ENCODE peak calls at places on chromosome 5, in ten cellular contexts. T is GM12878, K is K562, M is breast epithelium, S is HCT116, Z is spleen, X is endothelial cell of umbilical vein, H is sigmoid colon, J is HepG2, C is transverse colon. U is an unnamed sample.

GRCh38 chr5:56641635-56642255 is 173.6 kb upstream of the MAP3K1 start:
- DNase-seq in T (no peak), K (no peak), M (no peak), S (no peak), Z (no peak), X (peak; percentile 37), H (no peak), J (no peak), C (no peak), U (no peak)

GRCh38 chr5:107467137-107467932 is 203.4 kb downstream of the EFNA5 start:
- DNase-seq in T (no peak), K (no peak), M (no peak), S (no peak), Z (no peak), X (peak; percentile 95), H (no peak), J (no peak), C (peak; percentile 46), U (no peak)

GRCh38 chr5:27020965-27021364 is 17.4 kb downstream of the CDH9 start:
- DNase-seq in T (no peak), K (no peak), M (no peak), S (no peak), Z (no peak), X (no peak), H (no peak), J (peak; percentile 2), C (no peak), U (no peak)

GRCh38 chr5:141484499-141485304 is at the start of gene PCDHGC4:
- DNase-seq in T (no peak), K (no peak), M (no peak), S (no peak), Z (no peak), X (peak; percentile 60), H (no peak), J (no peak), C (no peak), U (no peak)

GRCh38 chr5:151480859-151481258 is 33.5 kb downstream of the SLC36A1 start:
- DNase-seq in T (no peak), K (no peak), M (no peak), S (no peak), Z (no peak), X (no peak), H (no peak), J (no peak), C (no peak), U (no peak)

GRCh38 chr5:168917947-168918600 is 338.9 kb upstream of the PANK3 start:
- DNase-seq in T (no peak), K (no peak), M (no peak), S (no peak), Z (no peak), X (no peak), H (no peak), J (no peak), C (no peak), U (no peak)

GRCh38 chr5:38423536-38424178 is 132.8 kb downstream of the LIFR start:
- DNase-seq in T (no peak), K (no peak), M (no peak), S (no peak), Z (no peak), X (no peak), H (no peak), J (no peak), C (no peak), U (no peak)

GRCh38 chr5:77923666-77924065 is 147.5 kb upstream of the TBCA start:
- DNase-seq in T (no peak), K (no peak), M (no peak), S (no peak), Z (no peak), X (no peak), H (no peak), J (no peak), C (no peak), U (no peak)

GRCh38 chr5:80655231-80655784 is 525 bp upstream of the DHFR start:
- DNase-seq in T (no peak), K (no peak), M (no peak), S (no peak), Z (no peak), X (no peak), H (no peak), J (peak; percentile 11), C (no peak), U (no peak)

GRCh38 chr5:170523129-170523497 is 19.3 kb downstream of the KCNIP1 start:
- DNase-seq in T (no peak), K (no peak), M (no peak), S (no peak), Z (no peak), X (no peak), H (no peak), J (no peak), C (no peak), U (no peak)

GRCh38 chr5:424259-425110 is 18.5 kb upstream of the EXOC3 start:
- DNase-seq in T (peak; percentile 82), K (no peak), M (no peak), S (no peak), Z (peak; percentile 74), X (no peak), H (peak; percentile 40), J (no peak), C (no peak), U (no peak)

GRCh38 chr5:176734756-176735342 is 75.5 kb upstream of the UNC5A start:
- DNase-seq in T (no peak), K (no peak), M (peak; percentile 30), S (no peak), Z (peak; percentile 18), X (no peak), H (peak; percentile 52), J (no peak), C (no peak), U (no peak)

GRCh38 chr5:114953559-114953958 is 216.1 kb downstream of the TRIM36 start:
- DNase-seq in T (no peak), K (no peak), M (no peak), S (no peak), Z (no peak), X (no peak), H (no peak), J (no peak), C (no peak), U (no peak)

GRCh38 chr5:135473956-135474670 is 22.0 kb upstream of the TIFAB start:
- DNase-seq in T (no peak), K (no peak), M (peak; percentile 24), S (no peak), Z (peak; percentile 63), X (no peak), H (peak; percentile 37), J (no peak), C (no peak), U (no peak)

DNA sequence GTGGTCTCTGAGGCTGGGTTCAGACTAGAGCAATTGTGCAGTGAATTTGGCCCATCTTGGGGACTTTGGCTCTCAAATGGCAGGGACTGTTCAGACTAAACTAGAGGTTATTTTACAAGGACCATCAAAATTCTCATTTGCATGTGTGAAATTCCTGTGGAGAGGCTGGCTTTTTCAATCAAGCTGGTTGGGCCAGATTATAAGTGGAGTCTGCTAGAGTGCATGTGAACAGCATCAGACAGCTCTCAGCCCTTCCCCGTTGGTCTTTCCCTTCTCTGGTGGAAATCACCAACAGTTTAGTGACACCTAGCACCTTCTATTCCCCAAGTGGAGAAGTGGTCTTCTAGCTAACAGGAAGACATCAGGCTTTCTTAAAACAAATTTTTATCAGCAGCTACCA is 301.3 kb downstream of the CWC27 start:
- DNase-seq in T (no peak), K (no peak), M (no peak), S (no peak), Z (no peak), X (no peak), H (no peak), J (no peak), C (no peak), U (no peak)
- H3K27ac ChIP-seq in T (peak overlapping the region; percentile 3), K (no peak overlapping the region), M (no peak overlapping the region), S (no peak overlapping the region), Z (no peak overlapping the region), X (no peak overlapping the region), H (no peak overlapping the region), J (no peak overlapping the region), C (no peak overlapping the region), U (no peak overlapping the region)

DNA sequence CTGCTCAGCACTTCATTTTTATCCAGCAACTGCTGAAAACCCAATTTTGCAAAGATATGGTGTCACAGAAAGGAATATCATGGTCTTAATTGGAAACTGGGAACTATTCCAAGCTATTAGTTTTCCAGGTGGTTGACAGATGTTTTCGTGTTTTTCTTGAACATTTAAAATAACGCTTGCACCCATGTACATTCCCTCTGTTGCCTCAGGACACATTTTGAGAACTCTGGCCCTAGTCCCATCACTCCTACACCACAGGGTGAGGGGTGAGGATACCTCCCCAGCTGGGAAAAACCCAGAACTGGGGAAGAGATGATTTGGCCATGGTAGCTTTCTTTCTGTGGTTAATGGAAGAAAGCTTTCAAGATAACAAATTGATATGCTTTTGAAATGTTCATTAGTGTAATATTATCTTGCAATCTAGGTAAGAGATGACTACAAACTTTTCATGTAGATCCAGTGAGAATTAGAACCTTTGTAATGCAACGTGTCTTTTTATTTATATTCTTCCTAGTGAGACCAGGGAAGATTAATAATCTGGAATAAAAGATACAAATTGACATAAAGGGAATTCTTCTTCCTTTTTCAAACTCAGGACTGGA is 627.0 kb downstream of the RAB3C start:
- DNase-seq in T (no peak), K (no peak), M (no peak), S (no peak), Z (no peak), X (no peak), H (no peak), J (no peak), C (no peak), U (no peak)
- TF ChIP-seq POLR2AphosphoS5 in T (no peak), K (no peak), M (no peak), S (no peak), Z (no peak), X (no peak), H (no peak), J (no peak), C (no peak), U (no peak)

DNA sequence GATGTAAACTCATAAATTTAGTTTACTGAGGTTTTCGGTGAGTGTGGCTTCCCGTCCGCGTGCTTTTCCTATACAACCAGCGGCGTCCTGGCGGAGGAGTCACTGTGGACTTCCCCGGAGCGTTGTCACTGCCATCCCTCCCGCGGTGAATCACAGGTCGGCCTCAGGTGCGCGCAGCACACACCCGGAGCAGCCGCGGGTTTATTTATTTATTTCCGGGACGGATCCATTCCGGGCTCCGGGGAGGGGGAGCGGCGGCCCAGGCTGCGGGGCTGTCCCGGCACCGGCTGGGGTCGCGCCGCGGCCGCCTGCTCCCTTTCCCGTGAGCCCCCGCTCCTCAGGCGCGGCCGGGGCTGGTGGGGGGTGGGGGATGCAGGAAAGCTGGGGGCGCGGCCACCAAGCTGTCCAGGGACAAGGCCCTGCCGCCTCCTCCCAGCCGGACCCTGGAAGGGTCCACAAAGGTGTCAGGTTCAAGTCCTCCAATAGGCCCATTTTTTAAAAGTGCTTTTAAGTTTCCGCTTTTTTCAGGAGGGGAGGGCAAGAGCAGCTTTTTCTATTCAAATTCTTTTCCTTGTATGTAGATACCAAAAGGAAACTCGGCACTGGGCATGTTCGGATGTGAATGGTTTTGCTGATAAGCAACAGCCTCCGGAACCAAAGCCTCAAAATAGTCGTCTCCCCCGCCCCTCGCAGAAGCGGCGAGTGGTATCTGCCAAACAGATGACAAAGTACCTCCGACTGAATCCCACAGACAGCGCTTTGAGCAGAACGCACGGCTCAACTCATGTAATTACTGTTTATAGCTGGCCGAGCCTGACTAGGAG is 192.5 kb downstream of the CD180 start:
- DNase-seq in T (peak; percentile 9), K (peak; percentile 79), M (peak; percentile 88), S (peak; percentile 53), Z (peak; percentile 91), X (peak; percentile 99), H (peak; percentile 90), J (peak; percentile 96), C (peak; percentile 92), U (peak; percentile 88)
- TF ChIP-seq POLR2A in T (no peak), K (peak; percentile 59), M (peak; percentile 28), S (no peak), Z (no peak), X (peak; percentile 95), H (peak; percentile 49), J (peak; percentile 85), C (peak; percentile 79), U (no peak)

GRCh38 chr5:97840643-97841042 is 657.6 kb upstream of the RIOK2 start:
- DNase-seq in T (no peak), K (no peak), M (no peak), S (no peak), Z (no peak), X (peak; percentile 82), H (no peak), J (no peak), C (no peak), U (no peak)
- H3K27ac ChIP-seq in T (no peak overlapping the region), K (no peak overlapping the region), M (no peak overlapping the region), S (no peak overlapping the region), Z (no peak overlapping the region), X (peak overlapping the region; percentile 92), H (no peak overlapping the region), J (no peak overlapping the region), C (no peak overlapping the region), U (no peak overlapping the region)

U was measured in stomach.